ENCODE peak calls at places on chromosomes 7 and 10, in five cellular contexts. One of them, this sample, is unnamed.

GRCh38 chr7:100546129-100546867 is 7.3 kb downstream of the AGFG2 start:
- DNase-seq in H1: no peak
- DNase-seq in K562: no peak
- DNase-seq in HepG2: peak
- DNase-seq in IMR-90: no peak
- DNase-seq in this sample: peak

GRCh38 chr10:87503892-87504291 is 801 bp upstream of the MINPP1 start:
- DNase-seq in H1: no peak
- DNase-seq in K562: no peak
- DNase-seq in HepG2: peak
- DNase-seq in IMR-90: peak
- DNase-seq in this sample: no peak

GRCh38 chr7:7969306-7970112 is 913 bp downstream of the GLCCI1 start:
- DNase-seq in H1: peak
- DNase-seq in K562: peak
- DNase-seq in HepG2: no peak
- DNase-seq in IMR-90: peak
- DNase-seq in this sample: peak

GRCh38 chr10:91587710-91588638 is 44.9 kb downstream of the PPP1R3C start:
- DNase-seq in H1: no peak
- DNase-seq in K562: peak
- DNase-seq in HepG2: no peak
- DNase-seq in IMR-90: peak
- DNase-seq in this sample: peak

GRCh38 chr7:158070222-158070920 is 517.3 kb downstream of the PTPRN2 start:
- DNase-seq in H1: no peak
- DNase-seq in K562: no peak
- DNase-seq in HepG2: no peak
- DNase-seq in IMR-90: no peak
- DNase-seq in this sample: no peak

GRCh38 chr7:20737840-20738448 is 48.7 kb downstream of the SP8 start:
- DNase-seq in H1: no peak
- DNase-seq in K562: no peak
- DNase-seq in HepG2: peak
- DNase-seq in IMR-90: no peak
- DNase-seq in this sample: no peak

GRCh38 chr7:82122290-82122689 is 321.3 kb downstream of the CACNA2D1 start:
- DNase-seq in H1: no peak
- DNase-seq in K562: no peak
- DNase-seq in HepG2: no peak
- DNase-seq in IMR-90: no peak
- DNase-seq in this sample: no peak

GRCh38 chr10:120644549-120645410 is 187.8 kb downstream of the PLPP4 start:
- DNase-seq in H1: no peak
- DNase-seq in K562: no peak
- DNase-seq in HepG2: no peak
- DNase-seq in IMR-90: no peak
- DNase-seq in this sample: no peak

GRCh38 chr7:140876519-140877248 is 48.0 kb downstream of the BRAF start:
- DNase-seq in H1: no peak
- DNase-seq in K562: no peak
- DNase-seq in HepG2: no peak
- DNase-seq in IMR-90: peak
- DNase-seq in this sample: no peak

GRCh38 chr7:73893342-73894101 is 32.6 kb downstream of the TMEM270 start:
- DNase-seq in H1: no peak
- DNase-seq in K562: no peak
- DNase-seq in HepG2: no peak
- DNase-seq in IMR-90: peak
- DNase-seq in this sample: no peak

GRCh38 chr10:94011296-94011695 is 17.6 kb downstream of the PLCE1 start:
- DNase-seq in H1: no peak
- DNase-seq in K562: no peak
- DNase-seq in HepG2: no peak
- DNase-seq in IMR-90: no peak
- DNase-seq in this sample: no peak

GRCh38 chr7:25656581-25657026 is 428.3 kb upstream of the NPVF start:
- DNase-seq in H1: no peak
- DNase-seq in K562: no peak
- DNase-seq in HepG2: no peak
- DNase-seq in IMR-90: no peak
- DNase-seq in this sample: no peak

GRCh38 chr7:55423277-55423711 is 58.2 kb downstream of the LANCL2 start:
- DNase-seq in H1: no peak
- DNase-seq in K562: no peak
- DNase-seq in HepG2: no peak
- DNase-seq in IMR-90: peak
- DNase-seq in this sample: no peak

GRCh38 chr10:102150970-102151773 is 1.0 kb upstream of the NOLC1 start:
- DNase-seq in H1: no peak
- DNase-seq in K562: no peak
- DNase-seq in HepG2: peak
- DNase-seq in IMR-90: peak
- DNase-seq in this sample: peak

GRCh38 chr7:66333443-66333842 is 128.3 kb downstream of the TPST1 start:
- DNase-seq in H1: no peak
- DNase-seq in K562: no peak
- DNase-seq in HepG2: no peak
- DNase-seq in IMR-90: no peak
- DNase-seq in this sample: no peak

GRCh38 chr7:69823151-69823744 is 225.0 kb downstream of the AUTS2 start:
- DNase-seq in H1: no peak
- DNase-seq in K562: no peak
- DNase-seq in HepG2: no peak
- DNase-seq in IMR-90: no peak
- DNase-seq in this sample: no peak

GRCh38 chr7:150803161-150803860 is 2.7 kb downstream of the TMEM176A start:
- DNase-seq in H1: no peak
- DNase-seq in K562: no peak
- DNase-seq in HepG2: no peak
- DNase-seq in IMR-90: no peak
- DNase-seq in this sample: no peak

GRCh38 chr7:30699706-30700495 is 17.6 kb upstream of the CRHR2 start:
- DNase-seq in H1: no peak
- DNase-seq in K562: no peak
- DNase-seq in HepG2: no peak
- DNase-seq in IMR-90: no peak
- DNase-seq in this sample: no peak

GRCh38 chr10:4234661-4235060 is 449.7 kb upstream of the KLF6 start:
- DNase-seq in H1: no peak
- DNase-seq in K562: peak
- DNase-seq in HepG2: no peak
- DNase-seq in IMR-90: peak
- DNase-seq in this sample: peak

GRCh38 chr7:50539725-50540124 is 25.5 kb downstream of the DDC start:
- DNase-seq in H1: no peak
- DNase-seq in K562: no peak
- DNase-seq in HepG2: no peak
- DNase-seq in IMR-90: no peak
- DNase-seq in this sample: no peak

GRCh38 chr10:58982470-58983239 is 193.8 kb upstream of the PHYHIPL start:
- DNase-seq in H1: no peak
- DNase-seq in K562: no peak
- DNase-seq in HepG2: no peak
- DNase-seq in IMR-90: no peak
- DNase-seq in this sample: no peak

GRCh38 chr10:117226813-117227451 is 14.0 kb upstream of the SLC18A2 start:
- DNase-seq in H1: peak
- DNase-seq in K562: peak
- DNase-seq in HepG2: peak
- DNase-seq in IMR-90: no peak
- DNase-seq in this sample: peak

GRCh38 chr10:32190890-32191491 is 134.8 kb upstream of the KIF5B start:
- DNase-seq in H1: no peak
- DNase-seq in K562: no peak
- DNase-seq in HepG2: peak
- DNase-seq in IMR-90: peak
- DNase-seq in this sample: peak

GRCh38 chr10:6221971-6222751 is 19.4 kb downstream of the PFKFB3 start:
- DNase-seq in H1: no peak
- DNase-seq in K562: no peak
- DNase-seq in HepG2: peak
- DNase-seq in IMR-90: peak
- DNase-seq in this sample: no peak

GRCh38 chr7:5429253-5429856 is 5.7 kb upstream of the TNRC18 start:
- DNase-seq in H1: peak
- DNase-seq in K562: peak
- DNase-seq in HepG2: peak
- DNase-seq in IMR-90: peak
- DNase-seq in this sample: no peak

GRCh38 chr10:17586741-17587720 is 30.1 kb downstream of the HACD1 start:
- DNase-seq in H1: no peak
- DNase-seq in K562: no peak
- DNase-seq in HepG2: no peak
- DNase-seq in IMR-90: peak
- DNase-seq in this sample: no peak

GRCh38 chr7:136555933-136556332 is 312.5 kb upstream of the CHRM2 start:
- DNase-seq in H1: no peak
- DNase-seq in K562: no peak
- DNase-seq in HepG2: no peak
- DNase-seq in IMR-90: no peak
- DNase-seq in this sample: no peak

GRCh38 chr7:44104880-44105771 is 981 bp downstream of the AEBP1 start:
- DNase-seq in H1: peak
- DNase-seq in K562: no peak
- DNase-seq in HepG2: no peak
- DNase-seq in IMR-90: peak
- DNase-seq in this sample: no peak

GRCh38 chr7:154484406-154484805 is 432.2 kb downstream of the DPP6 start:
- DNase-seq in H1: peak
- DNase-seq in K562: peak
- DNase-seq in HepG2: no peak
- DNase-seq in IMR-90: no peak
- DNase-seq in this sample: no peak

GRCh38 chr10:115818015-115818414 is 455.0 kb downstream of the GFRA1 start:
- DNase-seq in H1: no peak
- DNase-seq in K562: no peak
- DNase-seq in HepG2: no peak
- DNase-seq in IMR-90: peak
- DNase-seq in this sample: no peak

GRCh38 chr7:84149573-84149972 is 45.0 kb downstream of the SEMA3A start:
- DNase-seq in H1: no peak
- DNase-seq in K562: no peak
- DNase-seq in HepG2: no peak
- DNase-seq in IMR-90: no peak
- DNase-seq in this sample: no peak

DNA sequence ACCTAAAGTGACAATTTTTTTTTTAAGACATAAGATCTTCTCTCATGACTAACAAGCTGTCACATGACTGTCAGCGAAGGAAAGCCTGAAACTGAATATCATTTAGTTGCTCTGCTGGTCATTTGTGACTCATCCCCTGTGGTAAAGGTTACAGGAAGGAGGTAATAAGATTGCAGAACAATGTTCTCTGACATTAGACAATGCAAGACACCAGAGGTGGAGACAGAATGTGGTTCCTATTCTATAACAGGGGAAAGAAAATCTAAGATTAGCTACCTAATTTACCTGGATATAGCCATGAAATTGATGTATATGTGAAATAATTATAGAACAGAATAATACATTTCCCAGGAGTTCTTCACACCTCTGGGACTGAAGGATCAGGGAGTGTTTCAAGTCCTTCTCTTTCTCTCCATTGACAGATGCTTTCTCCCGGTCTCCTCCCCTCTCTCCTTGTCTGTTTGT is 47.7 kb downstream of the LRGUK start:
- DNase-seq in H1: no peak
- DNase-seq in K562: peak
- DNase-seq in HepG2: peak
- DNase-seq in IMR-90: peak
- DNase-seq in this sample: peak
- TF ChIP-seq MAFK in H1: no peak
- TF ChIP-seq MAFK in K562: no peak
- TF ChIP-seq MAFK in HepG2: no peak
- TF ChIP-seq MAFK in IMR-90: no peak
- TF ChIP-seq MAFK in this sample: no peak

GRCh38 chr7:15628876-15629275 is 57.6 kb downstream of the MEOX2 start:
- DNase-seq in H1: no peak
- DNase-seq in K562: no peak
- DNase-seq in HepG2: no peak
- DNase-seq in IMR-90: peak
- DNase-seq in this sample: no peak

GRCh38 chr7:15621468-15621867 is 59.7 kb upstream of the AGMO start:
- DNase-seq in H1: no peak
- DNase-seq in K562: no peak
- DNase-seq in HepG2: no peak
- DNase-seq in IMR-90: no peak
- DNase-seq in this sample: no peak

GRCh38 chr7:15625456-15625855 is 61.0 kb downstream of the MEOX2 start:
- DNase-seq in H1: no peak
- DNase-seq in K562: no peak
- DNase-seq in HepG2: no peak
- DNase-seq in IMR-90: no peak
- DNase-seq in this sample: no peak

GRCh38 chr7:15620491-15621185 is 58.8 kb upstream of the AGMO start:
- DNase-seq in H1: no peak
- DNase-seq in K562: no peak
- DNase-seq in HepG2: no peak
- DNase-seq in IMR-90: no peak
- DNase-seq in this sample: no peak

GRCh38 chr7:15626041-15626440 is 60.4 kb downstream of the MEOX2 start:
- DNase-seq in H1: no peak
- DNase-seq in K562: no peak
- DNase-seq in HepG2: no peak
- DNase-seq in IMR-90: no peak
- DNase-seq in this sample: no peak
- TF ChIP-seq MAFK in H1: no peak
- TF ChIP-seq MAFK in K562: no peak
- TF ChIP-seq MAFK in HepG2: no peak
- TF ChIP-seq MAFK in IMR-90: no peak
- TF ChIP-seq MAFK in this sample: no peak

GRCh38 chr7:110977127-110977776 is 113.7 kb upstream of the LRRN3 start:
- DNase-seq in H1: no peak
- DNase-seq in K562: no peak
- DNase-seq in HepG2: no peak
- DNase-seq in IMR-90: no peak
- DNase-seq in this sample: no peak
- TF ChIP-seq MAFK in H1: no peak
- TF ChIP-seq MAFK in K562: no peak
- TF ChIP-seq MAFK in HepG2: no peak
- TF ChIP-seq MAFK in IMR-90: no peak
- TF ChIP-seq MAFK in this sample: no peak

GRCh38 chr10:72952189-72952900 is 2.3 kb downstream of the PLA2G12B start:
- DNase-seq in H1: no peak
- DNase-seq in K562: no peak
- DNase-seq in HepG2: peak
- DNase-seq in IMR-90: no peak
- DNase-seq in this sample: no peak

GRCh38 chr10:72954230-72954595 is 393 bp downstream of the PLA2G12B start:
- DNase-seq in H1: no peak
- DNase-seq in K562: no peak
- DNase-seq in HepG2: peak
- DNase-seq in IMR-90: no peak
- DNase-seq in this sample: no peak

GRCh38 chr10:72952901-72953223 is 1.7 kb downstream of the PLA2G12B start:
- DNase-seq in H1: no peak
- DNase-seq in K562: no peak
- DNase-seq in HepG2: peak
- DNase-seq in IMR-90: no peak
- DNase-seq in this sample: no peak

GRCh38 chr10:72954596-72955569 is at the start of gene PLA2G12B:
- DNase-seq in H1: no peak
- DNase-seq in K562: no peak
- DNase-seq in HepG2: peak
- DNase-seq in IMR-90: no peak
- DNase-seq in this sample: no peak

GRCh38 chr10:72953687-72954086 is 919 bp downstream of the PLA2G12B start:
- DNase-seq in H1: peak
- DNase-seq in K562: no peak
- DNase-seq in HepG2: peak
- DNase-seq in IMR-90: no peak
- DNase-seq in this sample: no peak
- TF ChIP-seq MAFK in H1: no peak
- TF ChIP-seq MAFK in K562: no peak
- TF ChIP-seq MAFK in HepG2: no peak
- TF ChIP-seq MAFK in IMR-90: no peak
- TF ChIP-seq MAFK in this sample: no peak

This sample was measured in A549.